ENCODE peak calls at places on chromosome 22, in eight cellular contexts. B is ACHN; Z is lung microvascular endothelial cell; X is naive B cell; L is stimulated activated CD8-positive, alpha-beta memory T cell treated with anti-CD3 and anti-CD28 coated beads, Interleukin-7, amount 100 ng/mL, for 48 hours; U is small intestine; P is sigmoid colon; C is GM04503. K is an unnamed sample.

GRCh38 chr22:45879552-45879949 is 97.4 kb downstream of the WNT7B start:
- DNase-seq in P (peak), B (no peak), Z (no peak), L (no peak), U (no peak), X (no peak), C (no peak), K (no peak)

GRCh38 chr22:19451570-19451969 is 4.1 kb upstream of the C22orf39 start:
- DNase-seq in Z (no peak), P (no peak), L (no peak), U (no peak), X (no peak), C (no peak), B (no peak), K (no peak)

GRCh38 chr22:41474878-41475451 is 6.0 kb downstream of the ACO2 start:
- DNase-seq in U (no peak), C (no peak), X (no peak), Z (no peak), P (no peak), L (no peak), B (no peak), K (no peak)

GRCh38 chr22:34429314-34429713 is 509.0 kb upstream of the LARGE1 start:
- DNase-seq in B (no peak), L (no peak), Z (no peak), C (no peak), X (no peak), P (no peak), U (no peak), K (peak)

GRCh38 chr22:42611076-42611475 is 3.6 kb downstream of the POLDIP3 start:
- DNase-seq in C (no peak), U (no peak), B (no peak), X (no peak), P (no peak), L (no peak), Z (no peak), K (no peak)

GRCh38 chr22:20857247-20857643 is 1.4 kb downstream of the PI4KA start:
- DNase-seq in P (no peak), Z (peak), U (no peak), L (no peak), B (no peak), X (no peak), C (no peak), K (no peak)

GRCh38 chr22:49719046-49719445 is 108.6 kb downstream of the BRD1 start:
- DNase-seq in X (no peak), Z (no peak), C (no peak), L (no peak), P (no peak), B (no peak), U (no peak), K (no peak)

GRCh38 chr22:40782521-40782920 is 36.6 kb downstream of the SLC25A17 start:
- DNase-seq in L (no peak), P (no peak), B (no peak), Z (peak), U (no peak), X (no peak), C (no peak), K (no peak)

GRCh38 chr22:17888855-17889254 is 114.6 kb upstream of the BID start:
- DNase-seq in U (no peak), Z (peak), L (no peak), X (peak), C (no peak), B (no peak), P (no peak), K (no peak)

GRCh38 chr22:47779474-47779873 is 1017.0 kb downstream of the TBC1D22A start:
- DNase-seq in P (no peak), C (no peak), Z (no peak), B (no peak), L (no peak), U (no peak), X (no peak), K (no peak)

GRCh38 chr22:46865642-46866041 is 103.2 kb downstream of the TBC1D22A start:
- DNase-seq in Z (no peak), B (no peak), L (no peak), C (no peak), P (no peak), X (no peak), U (no peak), K (no peak)

GRCh38 chr22:46521994-46522393 is 15.4 kb downstream of the CELSR1 start:
- DNase-seq in C (no peak), Z (no peak), L (no peak), U (no peak), P (no peak), X (no peak), B (no peak), K (no peak)

GRCh38 chr22:46054091-46054877 is 77.3 kb upstream of the WNT7B start:
- DNase-seq in B (peak), Z (peak), C (no peak), X (no peak), P (peak), U (peak), L (no peak), K (no peak)

GRCh38 chr22:45837507-45837906 is 139.5 kb downstream of the WNT7B start:
- DNase-seq in P (no peak), Z (no peak), B (no peak), L (no peak), U (no peak), C (no peak), X (no peak), K (no peak)

GRCh38 chr22:45485271-45485670 is 17.4 kb upstream of the FBLN1 start:
- DNase-seq in P (no peak), X (no peak), B (no peak), Z (no peak), C (no peak), U (no peak), L (no peak), K (no peak)

GRCh38 chr22:49970528-49971231 is 10.1 kb downstream of the PIM3 start:
- DNase-seq in U (peak), C (peak), X (peak), P (peak), B (peak), Z (peak), L (peak), K (peak)

GRCh38 chr22:24289138-24289537 is 18.5 kb downstream of the SPECC1L start:
- DNase-seq in Z (peak), X (no peak), U (no peak), C (peak), L (no peak), B (peak), P (no peak), K (no peak)

GRCh38 chr22:45568213-45568612 is 65.5 kb downstream of the FBLN1 start:
- DNase-seq in Z (no peak), C (no peak), B (no peak), U (no peak), X (no peak), L (no peak), P (no peak), K (no peak)

GRCh38 chr22:33492210-33492651 is 428.0 kb downstream of the LARGE1 start:
- DNase-seq in C (no peak), Z (no peak), B (no peak), U (peak), X (no peak), L (no peak), P (no peak), K (no peak)

GRCh38 chr22:37747090-37747714 is 50.4 kb downstream of the TRIOBP start:
- DNase-seq in L (no peak), Z (peak), P (peak), X (no peak), U (peak), B (no peak), C (no peak), K (no peak)

GRCh38 chr22:46055176-46055850 is 78.4 kb upstream of the WNT7B start:
- DNase-seq in C (no peak), B (no peak), L (no peak), Z (peak), U (peak), P (peak), X (no peak), K (no peak)

GRCh38 chr22:47552541-47553205 is 790.2 kb downstream of the TBC1D22A start:
- DNase-seq in X (no peak), C (no peak), B (no peak), Z (no peak), U (no peak), P (no peak), L (no peak), K (no peak)

GRCh38 chr22:20494978-20495860 is at the start of gene KLHL22:
- DNase-seq in B (peak), C (no peak), L (no peak), U (peak), Z (peak), X (peak), P (peak), K (peak)

GRCh38 chr22:25775501-25775900 is 33.5 kb downstream of the MYO18B start:
- DNase-seq in X (no peak), C (no peak), L (no peak), U (no peak), P (no peak), B (no peak), Z (no peak), K (no peak)

GRCh38 chr22:43541462-43542407 is 129.9 kb downstream of the MPPED1 start:
- DNase-seq in L (no peak), U (no peak), B (no peak), P (peak), X (no peak), Z (no peak), C (no peak), K (no peak)

GRCh38 chr22:39183991-39184585 is 31.6 kb upstream of the CBX7 start:
- DNase-seq in L (no peak), C (peak), Z (peak), B (peak), P (no peak), X (no peak), U (no peak), K (no peak)

GRCh38 chr22:37244114-37244921 is at the start of gene RAC2:
- DNase-seq in C (no peak), X (peak), B (peak), Z (peak), U (peak), L (peak), P (peak), K (peak)

GRCh38 chr22:46377566-46378498 is 42.3 kb downstream of the TRMU start:
- DNase-seq in X (no peak), U (peak), L (no peak), C (no peak), Z (no peak), P (no peak), B (peak), K (no peak)

K was measured in activated naive CD4-positive, alpha-beta T cell treated with anti-CD3 and anti-CD28 coated beads, Interleukin-2, amount 50 U/mL, for 72 hours.